ENCODE peak calls at places on chromosome 5, in four cellular contexts. One of them, this sample, is unnamed.

GRCh38 chr5:73780297-73781080 is 154.5 kb downstream of the ARHGEF28 start:
- DNase-seq in OCI-LY7: no peak
- DNase-seq in sciatic nerve: no peak
- DNase-seq in upper lobe of left lung: peak; percentile 24
- DNase-seq in this sample: no peak

GRCh38 chr5:1561402-1561929 is 37.7 kb upstream of the LPCAT1 start:
- DNase-seq in OCI-LY7: no peak
- DNase-seq in upper lobe of left lung: no peak
- DNase-seq in sciatic nerve: peak; percentile 18
- DNase-seq in this sample: no peak

GRCh38 chr5:65926893-65927292 is 518 bp downstream of the ERBIN start:
- DNase-seq in OCI-LY7: peak; percentile 39
- DNase-seq in sciatic nerve: no peak
- DNase-seq in upper lobe of left lung: peak; percentile 25
- DNase-seq in this sample: no peak

GRCh38 chr5:164119806-164120440 is 614.5 kb downstream of the MAT2B start:
- DNase-seq in sciatic nerve: no peak
- DNase-seq in OCI-LY7: no peak
- DNase-seq in upper lobe of left lung: no peak
- DNase-seq in this sample: no peak

GRCh38 chr5:1125030-1125357 is 13.1 kb upstream of the SLC12A7 start:
- DNase-seq in OCI-LY7: no peak
- DNase-seq in upper lobe of left lung: no peak
- DNase-seq in sciatic nerve: no peak
- DNase-seq in this sample: peak; percentile 81

GRCh38 chr5:93519737-93520136 is 61.3 kb downstream of the NR2F1-AS1 start:
- DNase-seq in sciatic nerve: no peak
- DNase-seq in upper lobe of left lung: no peak
- DNase-seq in OCI-LY7: no peak
- DNase-seq in this sample: no peak

GRCh38 chr5:40447438-40447837 is 232.3 kb upstream of the PTGER4 start:
- DNase-seq in sciatic nerve: no peak
- DNase-seq in upper lobe of left lung: no peak
- DNase-seq in OCI-LY7: no peak
- DNase-seq in this sample: no peak

GRCh38 chr5:135210286-135211055 is 176.4 kb upstream of the PITX1 start:
- DNase-seq in OCI-LY7: no peak
- DNase-seq in upper lobe of left lung: no peak
- DNase-seq in sciatic nerve: no peak
- DNase-seq in this sample: peak; percentile 21

GRCh38 chr5:126656397-126657007 is 55.8 kb downstream of the PHAX start:
- DNase-seq in OCI-LY7: peak; percentile 55
- DNase-seq in sciatic nerve: no peak
- DNase-seq in upper lobe of left lung: no peak
- DNase-seq in this sample: no peak

GRCh38 chr5:56561-57290 is 35.2 kb upstream of the PLEKHG4B start:
- DNase-seq in OCI-LY7: peak; percentile 33
- DNase-seq in sciatic nerve: no peak
- DNase-seq in upper lobe of left lung: no peak
- DNase-seq in this sample: no peak

GRCh38 chr5:103224118-103224893 is 34.3 kb upstream of the MACIR start:
- DNase-seq in sciatic nerve: no peak
- DNase-seq in upper lobe of left lung: peak; percentile 53
- DNase-seq in OCI-LY7: peak; percentile 66
- DNase-seq in this sample: no peak

GRCh38 chr5:31819926-31820516 is 181.1 kb downstream of the PDZD2 start:
- DNase-seq in upper lobe of left lung: no peak
- DNase-seq in sciatic nerve: no peak
- DNase-seq in OCI-LY7: no peak
- DNase-seq in this sample: no peak

GRCh38 chr5:63495225-63495624 is 467.0 kb downstream of the HTR1A start:
- DNase-seq in upper lobe of left lung: no peak
- DNase-seq in OCI-LY7: no peak
- DNase-seq in sciatic nerve: no peak
- DNase-seq in this sample: no peak

GRCh38 chr5:65142511-65143011 is 339.2 kb downstream of the ADAMTS6 start:
- DNase-seq in upper lobe of left lung: no peak
- DNase-seq in sciatic nerve: no peak
- DNase-seq in OCI-LY7: no peak
- DNase-seq in this sample: no peak

GRCh38 chr5:128559300-128560297 is 21.6 kb upstream of the FBN2 start:
- DNase-seq in upper lobe of left lung: no peak
- DNase-seq in OCI-LY7: no peak
- DNase-seq in sciatic nerve: no peak
- DNase-seq in this sample: no peak

GRCh38 chr5:20524956-20525529 is 537.0 kb upstream of the CDH18 start:
- DNase-seq in upper lobe of left lung: no peak
- DNase-seq in sciatic nerve: no peak
- DNase-seq in OCI-LY7: no peak
- DNase-seq in this sample: no peak

GRCh38 chr5:151571270-151572173 is 19.6 kb downstream of the FAT2 start:
- DNase-seq in upper lobe of left lung: no peak
- DNase-seq in sciatic nerve: no peak
- DNase-seq in OCI-LY7: no peak
- DNase-seq in this sample: no peak

GRCh38 chr5:159310492-159310891 is 19.8 kb downstream of the IL12B start:
- DNase-seq in upper lobe of left lung: peak; percentile 77
- DNase-seq in OCI-LY7: no peak
- DNase-seq in sciatic nerve: no peak
- DNase-seq in this sample: no peak

GRCh38 chr5:570886-571285 is 41.3 kb upstream of the CEP72 start:
- DNase-seq in upper lobe of left lung: no peak
- DNase-seq in OCI-LY7: no peak
- DNase-seq in sciatic nerve: no peak
- DNase-seq in this sample: no peak

GRCh38 chr5:30099634-30100033 is 1093.9 kb upstream of the CDH6 start:
- DNase-seq in OCI-LY7: no peak
- DNase-seq in upper lobe of left lung: no peak
- DNase-seq in sciatic nerve: no peak
- DNase-seq in this sample: no peak

GRCh38 chr5:134579284-134579771 is 53.3 kb downstream of the SAR1B start:
- DNase-seq in sciatic nerve: no peak
- DNase-seq in upper lobe of left lung: no peak
- DNase-seq in OCI-LY7: no peak
- DNase-seq in this sample: no peak

GRCh38 chr5:139667001-139667729 is 19.0 kb downstream of the CXXC5 start:
- DNase-seq in upper lobe of left lung: no peak
- DNase-seq in sciatic nerve: no peak
- DNase-seq in OCI-LY7: peak; percentile 59
- DNase-seq in this sample: no peak

GRCh38 chr5:160297776-160298175 is 14.6 kb downstream of the CCNJL start:
- DNase-seq in upper lobe of left lung: peak; percentile 65
- DNase-seq in OCI-LY7: no peak
- DNase-seq in sciatic nerve: no peak
- DNase-seq in this sample: no peak

GRCh38 chr5:31664566-31664965 is 25.6 kb downstream of the PDZD2 start:
- DNase-seq in sciatic nerve: no peak
- DNase-seq in OCI-LY7: peak; percentile 30
- DNase-seq in upper lobe of left lung: no peak
- DNase-seq in this sample: no peak

GRCh38 chr5:6372251-6373080 is 5.9 kb downstream of the MED10 start:
- DNase-seq in upper lobe of left lung: no peak
- DNase-seq in sciatic nerve: no peak
- DNase-seq in OCI-LY7: no peak
- DNase-seq in this sample: no peak